ENCODE peak calls at places on chromosomes 12 and 14, in ten cellular contexts. Q is ovary, S is adrenal gland, N is Peyer's patch, F is sigmoid colon, K is A549, J is transverse colon, V is stomach, Y is heart left ventricle, O is IMR-90. C is an unnamed sample.

GRCh38 chr12:49956663-49957569 is 4.8 kb upstream of the AQP5 start:
- DNase-seq in Q (no peak), Y (no peak), N (no peak), J (no peak), F (no peak), S (no peak), K (no peak), V (no peak), O (no peak), C (no peak)

GRCh38 chr14:60226296-60226695 is 22.7 kb upstream of the PPM1A start:
- DNase-seq in J (no peak), Y (no peak), O (no peak), F (no peak), S (no peak), Q (no peak), V (no peak), N (no peak), K (no peak), C (peak; percentile 28)

GRCh38 chr12:53295070-53295890 is at the start of gene PFDN5:
- DNase-seq in N (peak; percentile 86), Q (peak; percentile 91), V (peak; percentile 88), Y (peak; percentile 92), F (peak; percentile 95), S (peak; percentile 89), J (peak; percentile 92), O (peak; percentile 92), K (peak; percentile 88), C (peak; percentile 96)

GRCh38 chr12:33322519-33322918 is 117.1 kb downstream of the SYT10 start:
- DNase-seq in F (no peak), N (no peak), Y (no peak), S (no peak), O (no peak), J (no peak), Q (no peak), V (no peak), K (no peak), C (no peak)

GRCh38 chr12:15601210-15601800 is 187.9 kb downstream of the EPS8 start:
- DNase-seq in F (no peak), N (no peak), Y (no peak), S (no peak), O (peak; percentile 92), V (no peak), J (no peak), Q (no peak), K (peak; percentile 62), C (no peak)

GRCh38 chr12:113302925-113303640 is 31.8 kb downstream of the SLC8B1 start:
- DNase-seq in N (peak; percentile 24), S (no peak), F (no peak), J (no peak), Y (no peak), Q (no peak), O (no peak), V (no peak), K (no peak), C (no peak)

GRCh38 chr12:107584523-107584922 is 101.1 kb upstream of the PWP1 start:
- DNase-seq in V (no peak), J (no peak), F (no peak), Q (no peak), Y (no peak), K (no peak), O (no peak), S (no peak), N (no peak), C (no peak)

GRCh38 chr12:591571-592505 is 71.4 kb downstream of the NINJ2 start:
- DNase-seq in Q (no peak), O (no peak), V (peak; percentile 76), F (peak; percentile 61), J (no peak), Y (peak; percentile 86), K (no peak), N (no peak), S (peak; percentile 89), C (peak; percentile 20)

GRCh38 chr12:121358093-121358492 is 5.9 kb upstream of the ANAPC5 start:
- DNase-seq in Y (no peak), S (no peak), Q (no peak), N (no peak), J (no peak), O (no peak), K (no peak), V (no peak), F (no peak), C (no peak)

GRCh38 chr12:10084733-10085132 is 14.1 kb downstream of the CLEC1A start:
- DNase-seq in J (no peak), Y (no peak), S (no peak), N (no peak), Q (no peak), K (no peak), O (no peak), V (no peak), F (no peak), C (no peak)

GRCh38 chr12:91937033-91937432 is 208.6 kb downstream of the BTG1 start:
- DNase-seq in V (no peak), J (no peak), O (no peak), N (no peak), F (no peak), Y (no peak), S (no peak), K (no peak), Q (no peak), C (no peak)

GRCh38 chr12:91935299-91935698 is 210.3 kb downstream of the BTG1 start:
- DNase-seq in F (no peak), K (no peak), Q (no peak), S (no peak), J (no peak), O (no peak), V (no peak), N (no peak), Y (no peak), C (no peak)

GRCh38 chr12:91928501-91928900 is 217.1 kb downstream of the BTG1 start:
- DNase-seq in V (no peak), S (no peak), Y (no peak), K (no peak), Q (no peak), N (no peak), O (no peak), F (no peak), J (no peak), C (no peak)

GRCh38 chr12:91926810-91927209 is 218.8 kb downstream of the BTG1 start:
- DNase-seq in F (no peak), S (no peak), Y (no peak), N (no peak), Q (no peak), O (peak; percentile 90), J (no peak), V (no peak), K (peak; percentile 40), C (no peak)

DNA sequence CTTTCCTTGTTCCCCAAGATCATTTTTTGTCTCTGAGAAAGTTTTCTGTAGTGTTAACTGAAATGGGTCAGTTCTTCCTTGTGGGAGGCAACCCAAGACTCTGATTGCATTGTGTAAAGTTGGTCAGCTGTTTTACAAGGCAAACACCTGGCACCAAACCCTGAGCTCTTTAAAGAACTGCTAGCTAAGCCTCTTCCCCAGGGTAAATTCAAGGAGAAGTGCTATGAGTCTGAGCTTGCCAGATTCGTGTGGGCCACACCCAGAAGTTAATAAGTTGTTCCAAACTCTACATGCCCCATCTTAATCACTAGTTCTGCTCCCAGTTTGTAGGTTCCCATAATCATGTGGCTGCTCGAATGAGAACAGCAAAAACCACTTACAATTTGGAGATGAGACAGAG is 214.5 kb downstream of the BTG1 start:
- DNase-seq in J (peak; percentile 61), V (peak; percentile 81), K (no peak), N (no peak), F (peak; percentile 64), Q (no peak), Y (no peak), O (no peak), S (no peak), C (peak; percentile 77)
- TF ChIP-seq POLR2A in J (no peak), V (no peak), K (no peak), N (no peak), F (no peak), Q (no peak), Y (no peak), O (no peak), S (no peak), C (no peak)

GRCh38 chr12:95966287-95966870 is 23.2 kb downstream of the AMDHD1 start:
- DNase-seq in Y (no peak), O (no peak), V (no peak), Q (no peak), S (no peak), F (no peak), K (no peak), N (no peak), J (no peak), C (no peak)
- TF ChIP-seq CTCF in Y (no peak), O (no peak), V (no peak), Q (no peak), S (no peak), F (no peak), K (no peak), N (no peak), J (no peak), C (no peak)

GRCh38 chr12:8914716-8915526 is 612 bp downstream of the PHC1 start:
- DNase-seq in V (peak; percentile 49), S (peak; percentile 53), J (peak; percentile 62), K (peak; percentile 70), F (peak; percentile 77), Q (peak; percentile 61), Y (peak; percentile 52), N (peak; percentile 61), O (peak; percentile 37), C (peak; percentile 87)
- H3K27ac ChIP-seq in V (peak overlapping the region; percentile 92), S (peak overlapping the region; percentile 85), J (peak overlapping the region; percentile 86), K (peak overlapping the region; percentile 89), F (peak overlapping the region; percentile 91), Q (peak overlapping the region; percentile 95), Y (peak overlapping the region; percentile 88), N (peak overlapping the region; percentile 88), O (peak overlapping the region; percentile 33), C (peak overlapping the region; percentile 74)

DNA sequence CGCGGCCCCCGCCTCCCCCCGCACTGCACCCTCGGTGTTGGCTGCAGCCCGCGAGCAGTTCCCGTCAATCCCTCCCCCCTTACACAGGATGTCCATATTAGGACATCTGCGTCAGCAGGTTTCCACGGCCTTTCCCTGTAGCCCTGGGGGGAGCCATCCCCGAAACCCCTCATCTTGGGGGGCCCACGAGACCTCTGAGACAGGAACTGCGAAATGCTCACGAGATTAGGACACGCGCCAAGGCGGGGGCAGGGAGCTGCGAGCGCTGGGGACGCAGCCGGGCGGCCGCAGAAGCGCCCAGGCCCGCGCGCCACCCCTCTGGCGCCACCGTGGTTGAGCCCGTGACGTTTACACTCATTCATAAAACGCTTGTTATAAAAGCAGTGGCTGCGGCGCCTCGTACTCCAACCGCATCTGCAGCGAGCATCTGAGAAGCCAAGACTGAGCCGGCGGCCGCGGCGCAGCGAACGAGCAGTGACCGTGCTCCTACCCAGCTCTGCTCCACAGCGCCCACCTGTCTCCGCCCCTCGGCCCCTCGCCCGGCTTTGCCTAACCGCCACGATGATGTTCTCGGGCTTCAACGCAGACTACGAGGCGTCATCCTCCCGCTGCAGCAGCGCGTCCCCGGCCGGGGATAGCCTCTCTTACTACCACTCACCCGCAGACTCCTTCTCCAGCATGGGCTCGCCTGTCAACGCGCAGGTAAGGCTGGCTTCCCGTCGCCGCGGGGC is at the start of gene FOS:
- DNase-seq in Y (peak; percentile 94), K (peak; percentile 98), S (peak; percentile 96), Q (peak; percentile 93), O (peak; percentile 96), V (peak; percentile 93), F (peak; percentile 98), N (peak; percentile 92), J (peak; percentile 93), C (peak; percentile 95)
- TF ChIP-seq POLR2A in Y (peak; percentile 99), K (peak; percentile 100), S (peak; percentile 100), Q (peak; percentile 100), O (peak; percentile 99), V (peak; percentile 98), F (peak; percentile 99), N (peak; percentile 100), J (peak; percentile 100), C (peak; percentile 98)

C was measured in upper lobe of left lung.